ENCODE peak calls at places on chromosomes 16 and 17, in five cellular contexts. P is neural progenitor cell; G is cardiac muscle cell; Y is astrocyte; S is CD4-positive, CD25-positive, alpha-beta regulatory T cell. F is an unnamed sample. For H3K36me3, the result is how much of the 10 kb centered on the place peaks cover.

GRCh38 chr16:66720766-66721165 is 24.2 kb upstream of the CMTM4 start:
- DNase-seq in P (no peak), S (no peak), G (no peak), Y (no peak), F (peak)

GRCh38 chr17:51118330-51119195 is 2.1 kb downstream of the SPAG9 start:
- DNase-seq in G (no peak), Y (no peak), S (no peak), P (no peak), F (no peak)

GRCh38 chr16:85860413-85861094 is 38.4 kb upstream of the IRF8 start:
- DNase-seq in Y (no peak), G (no peak), S (no peak), P (no peak), F (no peak)

GRCh38 chr17:50829336-50829735 is 6.0 kb upstream of the WFIKKN2 start:
- DNase-seq in P (no peak), Y (no peak), G (no peak), S (no peak), F (no peak)

GRCh38 chr16:31258366-31258765 is 1.4 kb upstream of the ITGAM start:
- DNase-seq in G (no peak), S (no peak), Y (no peak), P (no peak), F (no peak)

GRCh38 chr16:13630292-13630850 is 289.6 kb upstream of the ERCC4 start:
- DNase-seq in P (no peak), S (no peak), G (no peak), Y (no peak), F (no peak)

GRCh38 chr16:30521873-30522641 is 4.3 kb downstream of the ZNF768 start:
- DNase-seq in Y (no peak), S (no peak), P (no peak), G (no peak), F (no peak)

GRCh38 chr16:62408760-62409159 is 372.5 kb upstream of the CDH8 start:
- DNase-seq in G (peak), P (peak), Y (no peak), S (no peak), F (no peak)

GRCh38 chr17:62045517-62045916 is 19.6 kb downstream of the MED13 start:
- DNase-seq in S (no peak), G (no peak), P (no peak), Y (no peak), F (no peak)

GRCh38 chr16:3654249-3654991 is at the start of gene DNASE1:
- DNase-seq in S (peak), G (peak), Y (peak), P (peak), F (peak)

GRCh38 chr16:53768593-53768992 is 64.6 kb downstream of the FTO start:
- DNase-seq in Y (peak), G (no peak), P (no peak), S (no peak), F (peak)

GRCh38 chr16:66152841-66153525 is 213.5 kb upstream of the CDH5 start:
- DNase-seq in S (no peak), G (no peak), Y (peak), P (no peak), F (peak)

GRCh38 chr16:71919033-71919432 is 23.7 kb downstream of the IST1 start:
- DNase-seq in S (no peak), Y (no peak), P (no peak), G (no peak), F (no peak)

GRCh38 chr16:69199382-69199781 is 12.4 kb downstream of the SNTB2 start:
- DNase-seq in G (no peak), Y (peak), S (no peak), P (no peak), F (no peak)

GRCh38 chr17:28372203-28372944 is 880 bp downstream of the SARM1 start:
- DNase-seq in P (peak), S (peak), Y (peak), G (no peak), F (peak)

GRCh38 chr17:28370744-28371103 is 617 bp upstream of the VTN start:
- DNase-seq in G (no peak), P (no peak), S (no peak), Y (no peak), F (no peak)

GRCh38 chr17:28372945-28373274 is 1.4 kb downstream of the SARM1 start:
- DNase-seq in G (no peak), Y (no peak), S (no peak), P (no peak), F (peak)

GRCh38 chr17:28370035-28370743 is at the start of gene VTN:
- DNase-seq in S (no peak), Y (no peak), G (peak), P (peak), F (peak)

GRCh38 chr17:28371245-28372202 is at the start of gene SARM1:
- DNase-seq in G (peak), Y (peak), S (peak), P (peak), F (peak)
- H3K36me3 ChIP-seq in G (under half), Y (under half), S (under half), P (under half), F (under half)

DNA sequence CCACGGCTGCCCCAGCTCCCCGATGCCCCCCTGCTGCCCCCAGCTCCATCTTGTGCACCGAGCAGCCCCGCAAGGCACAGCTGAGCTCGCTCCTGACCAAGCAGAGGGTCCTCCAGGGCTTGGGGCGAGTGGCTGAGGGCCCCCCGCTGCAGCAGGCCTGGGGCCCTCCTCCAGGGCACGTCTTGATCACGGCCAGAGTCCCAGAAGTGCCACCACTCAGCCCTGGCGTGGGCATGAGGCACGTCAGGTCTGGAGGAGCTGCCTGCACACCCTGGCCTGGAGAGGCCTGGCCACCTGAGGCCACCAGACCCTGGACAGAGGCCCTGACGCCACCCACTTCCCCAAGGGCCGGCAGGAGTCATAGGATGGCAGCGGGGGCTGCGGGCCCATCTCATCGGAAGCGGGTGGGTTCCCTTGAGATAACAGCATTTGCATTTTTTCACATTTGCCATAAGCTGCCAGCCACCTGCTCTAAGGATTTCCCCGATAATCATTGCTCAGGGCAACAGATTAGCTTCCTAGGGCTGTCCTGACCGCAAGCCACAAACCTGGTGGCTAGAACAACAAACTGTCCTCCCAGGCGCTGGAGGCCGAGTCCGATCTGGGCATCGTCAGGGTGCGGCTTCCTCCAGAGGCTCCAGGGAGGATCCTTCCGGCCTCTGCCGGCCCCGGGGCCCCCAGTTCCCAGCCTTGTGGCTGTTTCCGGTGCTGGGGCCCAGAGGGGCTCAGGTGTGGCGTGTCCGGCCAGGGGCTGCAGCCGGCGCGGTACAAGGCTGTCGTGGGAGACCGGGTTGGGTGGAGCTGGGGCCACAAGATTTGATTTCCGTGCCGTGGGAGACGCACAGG is 23.9 kb upstream of the C1QTNF8 start:
- DNase-seq in Y (no peak), G (no peak), P (no peak), S (no peak), F (no peak)
- H3K4me3 ChIP-seq in Y (no peak), G (no peak), P (no peak), S (no peak), F (no peak)

GRCh38 chr16:56830669-56831068 is 34.3 kb upstream of the SLC12A3 start:
- DNase-seq in Y (no peak), P (no peak), G (no peak), S (no peak), F (peak)
- H3K36me3 ChIP-seq in Y (under half), P (under half), G (under half), S (under half), F (under half)

DNA sequence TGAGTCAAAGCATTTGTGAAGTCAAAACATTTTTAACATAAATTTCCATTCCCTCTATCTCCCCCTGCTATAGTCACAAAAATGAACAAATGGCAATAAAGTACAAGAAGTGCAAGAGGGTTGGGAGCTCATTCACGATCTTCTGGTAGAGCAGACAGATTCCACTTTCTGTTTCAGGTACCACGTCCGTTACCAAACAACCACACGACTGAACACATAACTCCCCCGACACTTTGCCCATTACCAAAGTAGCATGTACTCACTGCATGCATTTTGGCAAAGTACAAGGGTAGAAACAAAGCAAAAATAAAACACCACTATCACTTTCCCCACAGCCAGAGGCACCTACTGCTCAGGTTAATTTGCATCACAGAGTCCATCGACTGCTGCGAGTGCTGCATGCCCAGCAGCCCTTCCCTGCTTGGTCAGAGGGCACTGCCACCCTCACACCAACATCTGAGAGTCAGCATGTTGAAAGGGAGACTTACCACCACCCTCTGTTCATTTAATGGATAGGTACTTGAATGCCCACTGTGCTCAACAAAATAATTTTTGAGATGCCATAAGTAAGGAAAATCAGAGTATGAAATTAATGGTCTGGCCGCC is 150.3 kb upstream of the AXIN2 start:
- DNase-seq in S (peak), Y (no peak), G (no peak), P (no peak), F (no peak)
- H3K4me3 ChIP-seq in S (peak), Y (no peak), G (no peak), P (no peak), F (no peak)

GRCh38 chr16:16788004-16788403 is 409.1 kb downstream of the NPIPA7 start:
- DNase-seq in G (no peak), S (no peak), Y (no peak), P (peak), F (no peak)

GRCh38 chr16:16778322-16778721 is 399.4 kb downstream of the NPIPA7 start:
- DNase-seq in S (no peak), P (no peak), Y (no peak), G (no peak), F (no peak)

GRCh38 chr16:16780588-16780987 is 401.6 kb downstream of the NPIPA7 start:
- DNase-seq in P (peak), S (no peak), G (no peak), Y (no peak), F (no peak)

GRCh38 chr16:16782153-16782552 is 403.2 kb downstream of the NPIPA7 start:
- DNase-seq in P (no peak), S (no peak), Y (no peak), G (no peak), F (no peak)
- H3K36me3 ChIP-seq in P (under half), S (under half), Y (under half), G (under half), F (under half)

GRCh38 chr16:73750639-73751038 is 546.0 kb upstream of the PSMD7 start:
- DNase-seq in G (no peak), Y (no peak), S (no peak), P (no peak), F (peak)
- H3K4me3 ChIP-seq in G (no peak), Y (no peak), S (no peak), P (no peak), F (no peak)